ENCODE peak calls at places on chromosomes 2 and 18, in five cellular contexts. V is dorsolateral prefrontal cortex, F is RWPE1, X is HCT116, O is HepG2. G is an unnamed sample.
A peak's percentile ranks its signal among the peaks of the same experiment; 100 is the strongest.

GRCh38 chr2:185828326-185828725 is 89.7 kb downstream of the FSIP2 start:
- DNase-seq in X (no peak), V (no peak), F (no peak), O (no peak), G (no peak)

GRCh38 chr2:317501-318424 is 29.9 kb upstream of the ALKAL2 start:
- DNase-seq in O (no peak), V (no peak), X (no peak), F (no peak), G (no peak)

GRCh38 chr2:201261471-201261870 is 1.1 kb downstream of the CASP8 start:
- DNase-seq in V (no peak), X (no peak), F (no peak), O (no peak), G (no peak)

GRCh38 chr2:52697690-52698089 is 1069.9 kb upstream of the CHAC2 start:
- DNase-seq in F (no peak), V (no peak), X (no peak), O (no peak), G (no peak)

GRCh38 chr2:44324971-44325426 is 36.3 kb downstream of the PREPL start:
- DNase-seq in F (no peak), X (no peak), V (no peak), O (no peak), G (no peak)

GRCh38 chr2:65299246-65299645 is 71.6 kb downstream of the ACTR2 start:
- DNase-seq in O (no peak), F (no peak), V (no peak), X (no peak), G (no peak)

GRCh38 chr2:105644174-105644980 is 100.3 kb upstream of the NCK2 start:
- DNase-seq in O (peak; percentile 41), F (no peak), V (no peak), X (no peak), G (no peak)

GRCh38 chr2:147197754-147198153 is 647.1 kb upstream of the ACVR2A start:
- DNase-seq in V (no peak), O (no peak), F (no peak), X (no peak), G (no peak)

GRCh38 chr2:119469661-119470297 is 38.1 kb downstream of the TMEM37 start:
- DNase-seq in F (no peak), V (no peak), O (peak; percentile 82), X (no peak), G (no peak)

GRCh38 chr2:101205521-101205998 is 47.1 kb upstream of the CNOT11 start:
- DNase-seq in F (peak; percentile 83), X (peak; percentile 91), V (no peak), O (peak; percentile 83), G (peak; percentile 4)

GRCh38 chr2:231162036-231162345 is 36.4 kb upstream of the ARMC9 start:
- DNase-seq in O (no peak), F (no peak), X (no peak), V (no peak), G (no peak)

GRCh38 chr2:239263937-239264837 is 136.6 kb downstream of the HDAC4 start:
- DNase-seq in X (no peak), O (no peak), F (no peak), V (no peak), G (no peak)

GRCh38 chr2:240811346-240812300 is 8.4 kb downstream of the KIF1A start:
- DNase-seq in V (no peak), O (no peak), F (no peak), X (no peak), G (no peak)

GRCh38 chr2:165407464-165407863 is 62.0 kb upstream of the CSRNP3 start:
- DNase-seq in O (no peak), F (no peak), X (no peak), V (no peak), G (no peak)
- H3K27ac ChIP-seq in O (no peak overlapping the region), F (no peak overlapping the region), X (no peak overlapping the region), V (no peak overlapping the region), G (no peak overlapping the region)

DNA sequence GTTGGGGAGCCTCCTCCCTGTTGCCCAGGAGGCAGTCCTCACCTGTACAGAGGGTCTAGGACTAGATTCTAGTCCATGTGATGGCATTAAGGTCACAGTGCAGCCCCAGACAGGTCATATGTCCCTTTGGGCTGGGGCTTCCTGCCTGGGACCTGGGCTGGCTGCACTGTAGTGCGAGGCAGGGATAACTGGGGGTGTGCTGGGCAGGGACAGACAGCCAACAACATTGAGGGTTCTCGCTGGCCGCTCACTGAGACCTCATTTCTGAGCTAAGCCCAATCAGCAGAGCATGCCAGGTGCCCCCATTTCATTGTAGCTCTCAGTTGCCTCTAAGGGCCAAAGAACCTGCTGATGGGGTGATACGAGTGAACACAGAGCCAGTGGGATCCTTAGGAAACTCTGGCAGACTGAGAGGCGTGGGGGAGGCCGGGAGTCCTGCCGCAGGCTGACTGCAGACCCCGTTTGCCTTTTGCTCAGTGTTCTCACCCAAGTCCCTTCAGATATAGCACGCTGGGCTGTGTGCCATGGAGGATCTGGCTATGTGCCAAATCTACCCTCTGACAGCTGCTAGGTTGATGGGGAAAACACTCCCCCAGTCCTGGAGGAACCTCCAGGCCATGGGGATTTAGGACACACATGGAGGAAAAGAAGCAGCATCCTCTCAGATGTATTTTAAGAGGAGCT is 51.9 kb downstream of the DYSF start:
- DNase-seq in F (no peak), O (no peak), V (no peak), X (no peak), G (no peak)
- H3K27ac ChIP-seq in F (no peak overlapping the region), O (no peak overlapping the region), V (no peak overlapping the region), X (no peak overlapping the region), G (no peak overlapping the region)

DNA sequence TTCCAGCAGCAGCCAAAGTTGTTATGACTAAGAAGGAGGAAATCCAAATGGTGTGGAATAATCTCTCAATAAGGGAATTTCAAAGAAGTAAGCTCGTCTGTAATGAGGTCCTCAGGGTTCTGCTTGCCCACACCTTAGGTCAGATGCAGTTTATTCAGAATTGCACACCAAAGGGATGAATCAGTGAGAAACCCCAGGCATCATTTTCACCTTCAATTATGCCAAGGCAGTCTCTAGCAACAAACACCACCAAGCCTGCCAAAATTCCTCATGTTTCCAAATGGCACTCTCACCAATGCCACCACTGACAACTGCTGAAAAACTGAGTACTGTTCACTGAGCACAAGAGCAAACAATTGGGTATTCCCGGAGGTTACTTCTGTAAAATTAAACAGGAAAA is 43.6 kb downstream of the KCNG3 start:
- DNase-seq in F (peak; percentile 17), X (no peak), O (no peak), V (no peak), G (no peak)
- H3K27ac ChIP-seq in F (no peak overlapping the region), X (no peak overlapping the region), O (no peak overlapping the region), V (no peak overlapping the region), G (no peak overlapping the region)

GRCh38 chr2:112646102-112646719 is 472 bp downstream of the SLC20A1 start:
- DNase-seq in V (no peak), O (no peak), X (no peak), F (no peak), G (no peak)

GRCh38 chr2:112645396-112646101 is at the start of gene SLC20A1:
- DNase-seq in O (peak; percentile 94), V (peak; percentile 96), X (peak; percentile 86), F (peak; percentile 96), G (peak; percentile 97)

GRCh38 chr2:112644933-112645395 is 775 bp upstream of the SLC20A1 start:
- DNase-seq in X (no peak), V (no peak), O (no peak), F (no peak), G (peak; percentile 87)

GRCh38 chr2:112648081-112648480 is 2.3 kb downstream of the SLC20A1 start:
- DNase-seq in X (no peak), V (no peak), O (no peak), F (no peak), G (no peak)

DNA sequence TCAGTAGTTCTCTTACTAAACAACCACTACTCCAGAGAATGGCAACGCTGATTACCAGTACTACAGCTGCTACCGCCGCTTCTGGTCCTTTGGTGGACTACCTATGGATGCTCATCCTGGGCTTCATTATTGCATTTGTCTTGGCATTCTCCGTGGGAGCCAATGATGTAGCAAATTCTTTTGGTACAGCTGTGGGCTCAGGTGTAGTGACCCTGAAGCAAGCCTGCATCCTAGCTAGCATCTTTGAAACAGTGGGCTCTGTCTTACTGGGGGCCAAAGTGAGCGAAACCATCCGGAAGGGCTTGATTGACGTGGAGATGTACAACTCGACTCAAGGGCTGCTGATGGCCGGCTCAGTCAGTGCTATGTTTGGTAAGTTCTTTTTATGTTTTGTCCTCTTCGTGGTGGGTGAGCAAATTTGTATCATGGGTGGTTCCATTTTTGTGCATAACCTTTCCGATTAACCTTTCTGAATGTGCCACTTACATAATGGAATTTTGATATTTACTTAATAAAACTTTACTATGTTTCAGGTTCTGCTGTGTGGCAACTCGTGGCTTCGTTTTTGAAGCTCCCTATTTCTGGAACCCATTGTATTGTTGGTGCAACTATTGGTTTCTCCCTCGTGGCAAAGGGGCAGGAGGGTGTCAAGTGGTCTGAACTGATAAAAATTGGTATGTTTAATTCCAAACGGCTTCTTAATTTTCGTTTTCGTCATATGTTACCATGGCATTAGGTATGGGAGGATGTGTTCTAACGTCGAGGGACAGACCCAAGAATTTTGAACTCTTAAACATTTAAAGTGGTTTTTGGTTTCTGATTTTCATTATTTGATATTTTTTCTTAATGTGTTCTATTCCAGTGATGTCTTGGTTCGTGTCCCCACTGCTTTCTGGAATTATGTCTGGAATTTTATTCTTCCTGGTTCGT is 1.3 kb downstream of the SLC20A1 start:
- DNase-seq in F (no peak), X (no peak), O (no peak), V (no peak), G (no peak)
- H3K27ac ChIP-seq in F (peak overlapping the region; percentile 95), X (peak overlapping the region; percentile 85), O (no peak overlapping the region), V (peak overlapping the region; percentile 29), G (no peak overlapping the region)

DNA sequence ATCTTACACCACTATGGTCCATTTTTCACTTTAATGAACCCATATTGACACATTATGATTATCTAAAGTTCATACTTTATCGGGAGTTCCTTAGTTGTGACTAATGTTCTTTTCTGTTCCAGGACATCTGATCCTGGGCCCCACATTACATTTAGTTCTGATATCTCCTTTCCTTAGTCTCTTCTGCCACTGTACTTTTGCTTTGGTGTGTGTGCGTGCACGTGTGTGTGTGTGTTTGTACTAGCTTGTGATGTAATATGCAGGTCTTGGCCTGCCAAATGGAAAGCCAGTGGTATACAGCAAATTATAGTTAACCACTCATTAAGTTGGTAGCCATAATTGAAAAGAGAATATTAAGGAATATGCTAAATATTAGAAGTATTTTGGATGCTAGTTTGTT is 88.0 kb downstream of the CDC42EP3 start:
- DNase-seq in F (no peak), O (no peak), X (no peak), V (no peak), G (no peak)
- H3K27ac ChIP-seq in F (no peak overlapping the region), O (no peak overlapping the region), X (no peak overlapping the region), V (no peak overlapping the region), G (no peak overlapping the region)

GRCh38 chr18:65671621-65672415 is 79.0 kb upstream of the CDH7 start:
- DNase-seq in X (no peak), O (no peak), F (no peak), V (no peak), G (no peak)
- H3K27ac ChIP-seq in X (no peak overlapping the region), O (no peak overlapping the region), F (no peak overlapping the region), V (no peak overlapping the region), G (no peak overlapping the region)